ENCODE peak calls at places on chromosomes 4 and X, in nine cellular contexts. One of them, this sample, is unnamed.

GRCh38 chr4:94256833-94257232 is 49.2 kb downstream of the SMARCAD1 start:
- DNase-seq in mucosa of descending colon: no peak
- DNase-seq in Peyer's patch: no peak
- DNase-seq in AG04450: no peak
- DNase-seq in astrocyte of the spinal cord: no peak
- DNase-seq in neural crest cell: no peak
- DNase-seq in left ventricle myocardium inferior: no peak
- DNase-seq in heart left ventricle: no peak
- DNase-seq in prostate gland: no peak
- DNase-seq in this sample: no peak

GRCh38 chr4:1283711-1284110 is 6.0 kb upstream of the MAEA start:
- DNase-seq in left ventricle myocardium inferior: no peak
- DNase-seq in Peyer's patch: peak; percentile 19
- DNase-seq in mucosa of descending colon: no peak
- DNase-seq in neural crest cell: no peak
- DNase-seq in AG04450: no peak
- DNase-seq in heart left ventricle: no peak
- DNase-seq in prostate gland: no peak
- DNase-seq in astrocyte of the spinal cord: no peak
- DNase-seq in this sample: no peak

GRCh38 chr4:31411606-31412005 is 691.4 kb downstream of the PCDH7 start:
- DNase-seq in AG04450: no peak
- DNase-seq in left ventricle myocardium inferior: no peak
- DNase-seq in heart left ventricle: no peak
- DNase-seq in prostate gland: no peak
- DNase-seq in neural crest cell: no peak
- DNase-seq in mucosa of descending colon: no peak
- DNase-seq in astrocyte of the spinal cord: peak; percentile 18
- DNase-seq in Peyer's patch: no peak
- DNase-seq in this sample: no peak

GRCh38 chr4:47642985-47643745 is 158.1 kb downstream of the ATP10D start:
- DNase-seq in heart left ventricle: no peak
- DNase-seq in mucosa of descending colon: no peak
- DNase-seq in prostate gland: no peak
- DNase-seq in neural crest cell: no peak
- DNase-seq in left ventricle myocardium inferior: no peak
- DNase-seq in AG04450: no peak
- DNase-seq in Peyer's patch: no peak
- DNase-seq in astrocyte of the spinal cord: peak; percentile 80
- DNase-seq in this sample: no peak

GRCh38 chr4:54654753-54655152 is 3.0 kb upstream of the KIT start:
- DNase-seq in prostate gland: no peak
- DNase-seq in mucosa of descending colon: no peak
- DNase-seq in heart left ventricle: no peak
- DNase-seq in astrocyte of the spinal cord: no peak
- DNase-seq in left ventricle myocardium inferior: no peak
- DNase-seq in AG04450: no peak
- DNase-seq in neural crest cell: no peak
- DNase-seq in Peyer's patch: no peak
- DNase-seq in this sample: no peak

GRCh38 chr4:129218355-129218754 is 122.4 kb downstream of the C4orf33 start:
- DNase-seq in mucosa of descending colon: peak; percentile 29
- DNase-seq in heart left ventricle: no peak
- DNase-seq in AG04450: no peak
- DNase-seq in astrocyte of the spinal cord: peak; percentile 48
- DNase-seq in left ventricle myocardium inferior: no peak
- DNase-seq in prostate gland: no peak
- DNase-seq in Peyer's patch: peak; percentile 48
- DNase-seq in neural crest cell: no peak
- DNase-seq in this sample: no peak

GRCh38 chr4:1369484-1370079 is 22.6 kb downstream of the UVSSA start:
- DNase-seq in neural crest cell: no peak
- DNase-seq in Peyer's patch: no peak
- DNase-seq in astrocyte of the spinal cord: no peak
- DNase-seq in mucosa of descending colon: no peak
- DNase-seq in left ventricle myocardium inferior: peak; percentile 4
- DNase-seq in AG04450: no peak
- DNase-seq in prostate gland: no peak
- DNase-seq in heart left ventricle: no peak
- DNase-seq in this sample: no peak

GRCh38 chr4:145635630-145636029 is 16.4 kb downstream of the MMAA start:
- DNase-seq in AG04450: no peak
- DNase-seq in mucosa of descending colon: no peak
- DNase-seq in Peyer's patch: no peak
- DNase-seq in astrocyte of the spinal cord: no peak
- DNase-seq in prostate gland: no peak
- DNase-seq in heart left ventricle: no peak
- DNase-seq in left ventricle myocardium inferior: no peak
- DNase-seq in neural crest cell: no peak
- DNase-seq in this sample: no peak

GRCh38 chrX:1521459-1521956 is 15.5 kb downstream of the P2RY8 start:
- DNase-seq in AG04450: no peak
- DNase-seq in Peyer's patch: peak; percentile 91
- DNase-seq in heart left ventricle: no peak
- DNase-seq in neural crest cell: no peak
- DNase-seq in astrocyte of the spinal cord: no peak
- DNase-seq in prostate gland: no peak
- DNase-seq in left ventricle myocardium inferior: no peak
- DNase-seq in mucosa of descending colon: peak; percentile 52
- DNase-seq in this sample: peak; percentile 66

GRCh38 chr4:123250843-123251242 is 145.8 kb upstream of the SPRY1 start:
- DNase-seq in astrocyte of the spinal cord: peak; percentile 75
- DNase-seq in AG04450: peak; percentile 74
- DNase-seq in neural crest cell: no peak
- DNase-seq in Peyer's patch: no peak
- DNase-seq in heart left ventricle: peak; percentile 66
- DNase-seq in prostate gland: peak; percentile 48
- DNase-seq in left ventricle myocardium inferior: peak; percentile 35
- DNase-seq in mucosa of descending colon: no peak
- DNase-seq in this sample: no peak

GRCh38 chrX:43703211-43703791 is 47.2 kb downstream of the MAOA start:
- DNase-seq in neural crest cell: no peak
- DNase-seq in mucosa of descending colon: peak; percentile 44
- DNase-seq in left ventricle myocardium inferior: no peak
- DNase-seq in prostate gland: no peak
- DNase-seq in heart left ventricle: no peak
- DNase-seq in Peyer's patch: peak; percentile 76
- DNase-seq in AG04450: no peak
- DNase-seq in astrocyte of the spinal cord: peak; percentile 68
- DNase-seq in this sample: no peak

GRCh38 chrX:110853610-110854009 is 58.0 kb upstream of the CHRDL1 start:
- DNase-seq in Peyer's patch: no peak
- DNase-seq in neural crest cell: peak; percentile 13
- DNase-seq in heart left ventricle: no peak
- DNase-seq in left ventricle myocardium inferior: no peak
- DNase-seq in AG04450: no peak
- DNase-seq in astrocyte of the spinal cord: peak; percentile 14
- DNase-seq in prostate gland: peak; percentile 20
- DNase-seq in mucosa of descending colon: peak; percentile 10
- DNase-seq in this sample: no peak

GRCh38 chr4:105969575-105969974 is 74.3 kb downstream of the NPNT start:
- DNase-seq in neural crest cell: no peak
- DNase-seq in mucosa of descending colon: no peak
- DNase-seq in heart left ventricle: no peak
- DNase-seq in astrocyte of the spinal cord: no peak
- DNase-seq in left ventricle myocardium inferior: no peak
- DNase-seq in Peyer's patch: no peak
- DNase-seq in AG04450: no peak
- DNase-seq in prostate gland: no peak
- DNase-seq in this sample: no peak

GRCh38 chr4:181796502-181796901 is 446.7 kb upstream of the TENM3 start:
- DNase-seq in Peyer's patch: no peak
- DNase-seq in neural crest cell: no peak
- DNase-seq in left ventricle myocardium inferior: no peak
- DNase-seq in heart left ventricle: no peak
- DNase-seq in astrocyte of the spinal cord: peak; percentile 79
- DNase-seq in mucosa of descending colon: no peak
- DNase-seq in AG04450: no peak
- DNase-seq in prostate gland: no peak
- DNase-seq in this sample: no peak

DNA sequence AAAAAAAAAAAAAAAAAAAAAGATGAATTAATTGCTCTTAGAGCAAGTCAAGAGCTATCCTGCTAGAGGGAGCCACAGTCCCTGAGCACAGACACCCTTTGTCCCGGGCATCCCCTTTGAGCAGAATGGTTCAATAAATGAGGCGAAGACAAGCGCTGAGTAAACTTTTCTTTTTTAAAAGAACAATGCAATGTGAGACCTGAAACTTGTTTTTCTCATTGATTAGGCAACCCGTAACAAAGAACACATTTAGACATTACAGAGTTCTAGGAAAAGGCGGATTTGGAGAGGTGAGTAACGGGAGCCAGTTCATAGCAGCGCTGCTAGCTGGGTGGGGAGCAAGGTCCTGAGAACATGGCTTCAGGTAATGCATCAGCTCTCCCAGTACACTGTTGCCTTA is 46.1 kb downstream of the GRK4 start:
- DNase-seq in Peyer's patch: no peak
- DNase-seq in mucosa of descending colon: no peak
- DNase-seq in neural crest cell: peak; percentile 5
- DNase-seq in heart left ventricle: no peak
- DNase-seq in left ventricle myocardium inferior: no peak
- DNase-seq in AG04450: no peak
- DNase-seq in prostate gland: no peak
- DNase-seq in astrocyte of the spinal cord: peak; percentile 6
- DNase-seq in this sample: no peak
- TF ChIP-seq CTCF in Peyer's patch: peak; percentile 36
- TF ChIP-seq CTCF in mucosa of descending colon: no peak
- TF ChIP-seq CTCF in neural crest cell: peak; percentile 32
- TF ChIP-seq CTCF in heart left ventricle: no peak
- TF ChIP-seq CTCF in left ventricle myocardium inferior: no peak
- TF ChIP-seq CTCF in AG04450: no peak
- TF ChIP-seq CTCF in prostate gland: no peak
- TF ChIP-seq CTCF in astrocyte of the spinal cord: peak; percentile 16
- TF ChIP-seq CTCF in this sample: no peak

DNA sequence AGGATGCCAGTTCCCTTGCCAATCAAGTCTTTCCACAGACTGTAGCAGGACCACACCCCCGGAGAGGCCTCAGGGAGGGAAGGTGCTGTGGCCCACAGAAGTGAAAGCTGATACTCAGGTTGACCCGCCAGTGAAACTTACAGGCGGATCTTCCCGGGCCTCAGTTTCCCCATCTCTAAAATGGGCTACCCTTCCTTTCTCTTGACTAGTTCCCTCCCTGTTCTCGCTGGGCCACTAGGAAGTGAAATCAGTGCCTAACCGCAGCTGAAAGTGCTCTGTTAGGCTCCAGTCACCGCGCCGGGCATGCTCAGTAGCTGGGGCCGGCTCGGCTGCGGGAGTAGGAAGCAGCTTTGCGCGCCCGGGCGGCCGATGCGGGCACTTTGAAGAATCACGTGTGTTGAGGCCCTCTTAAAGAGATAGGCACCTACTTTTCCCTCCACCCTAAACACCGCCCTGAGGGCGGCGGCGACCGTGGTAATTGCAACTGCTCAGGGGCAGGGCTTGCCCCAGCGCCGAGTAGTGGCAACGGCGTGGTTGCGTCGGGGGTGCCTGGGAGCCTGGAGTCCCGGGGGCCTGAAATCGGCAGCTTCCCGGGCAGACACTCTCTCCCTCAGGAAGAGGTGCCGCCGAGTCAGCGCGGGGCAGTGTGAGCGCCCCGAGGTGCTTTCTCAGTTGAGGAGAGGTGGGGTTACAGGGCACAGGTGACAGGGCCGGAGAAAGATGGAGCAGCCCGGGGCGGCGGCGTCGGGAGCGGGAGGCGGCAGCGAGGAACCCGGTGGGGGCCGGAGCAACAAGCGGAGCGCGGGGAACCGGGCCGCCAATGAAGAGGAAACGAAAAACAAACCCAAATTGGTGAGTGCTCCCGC is at the start of gene DIAPH2:
- DNase-seq in mucosa of descending colon: peak; percentile 87
- DNase-seq in astrocyte of the spinal cord: peak; percentile 76
- DNase-seq in left ventricle myocardium inferior: peak; percentile 71
- DNase-seq in neural crest cell: peak; percentile 57
- DNase-seq in prostate gland: peak; percentile 37
- DNase-seq in heart left ventricle: peak; percentile 65
- DNase-seq in AG04450: peak; percentile 33
- DNase-seq in Peyer's patch: peak; percentile 93
- DNase-seq in this sample: peak; percentile 69
- TF ChIP-seq CTCF in mucosa of descending colon: no peak
- TF ChIP-seq CTCF in astrocyte of the spinal cord: no peak
- TF ChIP-seq CTCF in left ventricle myocardium inferior: peak; percentile 33
- TF ChIP-seq CTCF in neural crest cell: peak; percentile 37
- TF ChIP-seq CTCF in prostate gland: no peak
- TF ChIP-seq CTCF in heart left ventricle: peak; percentile 7
- TF ChIP-seq CTCF in AG04450: peak; percentile 19
- TF ChIP-seq CTCF in Peyer's patch: peak; percentile 45
- TF ChIP-seq CTCF in this sample: no peak

GRCh38 chrX:81377329-81377728 is 175.4 kb downstream of the SH3BGRL start:
- DNase-seq in AG04450: peak; percentile 1
- DNase-seq in mucosa of descending colon: peak; percentile 1
- DNase-seq in left ventricle myocardium inferior: no peak
- DNase-seq in astrocyte of the spinal cord: peak; percentile 31
- DNase-seq in prostate gland: no peak
- DNase-seq in neural crest cell: no peak
- DNase-seq in Peyer's patch: no peak
- DNase-seq in heart left ventricle: no peak
- DNase-seq in this sample: no peak
- TF ChIP-seq CTCF in AG04450: peak; percentile 53
- TF ChIP-seq CTCF in mucosa of descending colon: no peak
- TF ChIP-seq CTCF in left ventricle myocardium inferior: peak; percentile 56
- TF ChIP-seq CTCF in astrocyte of the spinal cord: peak; percentile 49
- TF ChIP-seq CTCF in prostate gland: peak; percentile 38
- TF ChIP-seq CTCF in neural crest cell: peak; percentile 70
- TF ChIP-seq CTCF in Peyer's patch: peak; percentile 43
- TF ChIP-seq CTCF in heart left ventricle: peak; percentile 42
- TF ChIP-seq CTCF in this sample: no peak

GRCh38 chrX:125132274-125132673 is 187.4 kb upstream of the TEX13C start:
- DNase-seq in Peyer's patch: no peak
- DNase-seq in prostate gland: no peak
- DNase-seq in left ventricle myocardium inferior: no peak
- DNase-seq in astrocyte of the spinal cord: no peak
- DNase-seq in neural crest cell: no peak
- DNase-seq in AG04450: no peak
- DNase-seq in heart left ventricle: no peak
- DNase-seq in mucosa of descending colon: no peak
- DNase-seq in this sample: no peak

GRCh38 chrX:125131146-125131545 is 188.5 kb upstream of the TEX13C start:
- DNase-seq in left ventricle myocardium inferior: no peak
- DNase-seq in AG04450: no peak
- DNase-seq in prostate gland: no peak
- DNase-seq in heart left ventricle: no peak
- DNase-seq in mucosa of descending colon: no peak
- DNase-seq in neural crest cell: no peak
- DNase-seq in astrocyte of the spinal cord: no peak
- DNase-seq in Peyer's patch: no peak
- DNase-seq in this sample: no peak
- TF ChIP-seq CTCF in left ventricle myocardium inferior: no peak
- TF ChIP-seq CTCF in AG04450: no peak
- TF ChIP-seq CTCF in prostate gland: no peak
- TF ChIP-seq CTCF in heart left ventricle: no peak
- TF ChIP-seq CTCF in mucosa of descending colon: no peak
- TF ChIP-seq CTCF in neural crest cell: peak; percentile 65
- TF ChIP-seq CTCF in astrocyte of the spinal cord: no peak
- TF ChIP-seq CTCF in Peyer's patch: no peak
- TF ChIP-seq CTCF in this sample: no peak

DNA sequence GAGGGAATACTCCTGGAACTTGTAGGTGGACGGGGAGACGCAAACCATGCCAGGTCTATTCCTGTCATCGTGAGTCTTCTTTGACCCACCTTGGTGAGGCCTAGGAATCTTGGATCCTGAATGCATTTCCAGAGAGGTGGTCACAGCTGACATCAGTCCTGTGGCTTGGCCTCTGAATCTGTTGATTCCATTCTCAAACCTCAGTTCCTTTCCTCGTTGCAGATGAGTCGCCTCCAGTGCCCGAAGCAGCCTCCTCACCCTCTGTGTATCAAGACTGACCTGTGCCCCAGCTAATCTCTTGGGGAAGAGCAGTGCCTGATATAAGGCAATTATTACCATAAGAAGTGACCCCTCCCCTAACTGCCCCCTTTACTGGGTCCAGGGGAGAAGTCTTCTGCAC is 118.1 kb downstream of the SMIM20 start:
- DNase-seq in Peyer's patch: no peak
- DNase-seq in astrocyte of the spinal cord: peak; percentile 72
- DNase-seq in neural crest cell: no peak
- DNase-seq in AG04450: peak; percentile 39
- DNase-seq in mucosa of descending colon: no peak
- DNase-seq in prostate gland: no peak
- DNase-seq in left ventricle myocardium inferior: no peak
- DNase-seq in heart left ventricle: no peak
- DNase-seq in this sample: no peak
- TF ChIP-seq CTCF in Peyer's patch: no peak
- TF ChIP-seq CTCF in astrocyte of the spinal cord: no peak
- TF ChIP-seq CTCF in neural crest cell: no peak
- TF ChIP-seq CTCF in AG04450: no peak
- TF ChIP-seq CTCF in mucosa of descending colon: no peak
- TF ChIP-seq CTCF in prostate gland: no peak
- TF ChIP-seq CTCF in left ventricle myocardium inferior: no peak
- TF ChIP-seq CTCF in heart left ventricle: no peak
- TF ChIP-seq CTCF in this sample: no peak